ENCODE peak calls at places on chromosomes 12 and 14, in four cellular contexts. Q, E, F and P are unnamed samples.

GRCh38 chr12:92987846-92988621 is 58.9 kb upstream of the EEA1 start:
- DNase-seq in Q (no peak), E (no peak), F (no peak), P (no peak)

GRCh38 chr12:86513206-86513605 is 257.0 kb upstream of the MGAT4C start:
- DNase-seq in Q (no peak), E (no peak), F (no peak), P (no peak)

GRCh38 chr14:68608235-68608962 is 184.5 kb downstream of the ZFP36L1 start:
- DNase-seq in Q (peak; percentile 21), E (no peak), F (no peak), P (no peak)

GRCh38 chr14:60153996-60154395 is 11.2 kb downstream of the DHRS7 start:
- DNase-seq in Q (no peak), E (no peak), F (no peak), P (no peak)

GRCh38 chr14:54564071-54564798 is 2.7 kb upstream of the SAMD4A start:
- DNase-seq in Q (no peak), E (peak; percentile 29), F (no peak), P (no peak)

GRCh38 chr12:116498471-116498870 is 60.7 kb upstream of the MAP1LC3B2 start:
- DNase-seq in Q (no peak), E (no peak), F (no peak), P (no peak)

GRCh38 chr12:6288235-6288634 is 22.2 kb upstream of the PLEKHG6 start:
- DNase-seq in Q (no peak), E (no peak), F (no peak), P (no peak)

GRCh38 chr14:61418749-61419148 is 97.4 kb downstream of the PRKCH start:
- DNase-seq in Q (no peak), E (no peak), F (no peak), P (no peak)

GRCh38 chr14:21072102-21072501 is 2.0 kb downstream of the ARHGEF40 start:
- DNase-seq in Q (no peak), E (no peak), F (no peak), P (peak; percentile 55)

GRCh38 chr14:104532191-104532555 is 47.4 kb upstream of the C14orf180 start:
- DNase-seq in Q (no peak), E (no peak), F (no peak), P (no peak)

GRCh38 chr14:75781096-75781495 is 120.0 kb downstream of the TTLL5 start:
- DNase-seq in Q (no peak), E (no peak), F (no peak), P (no peak)

GRCh38 chr14:23536494-23536893 is 15.1 kb downstream of the ZFHX2 start:
- DNase-seq in Q (no peak), E (no peak), F (no peak), P (no peak)

GRCh38 chr14:102541771-102542170 is 32.2 kb upstream of the ANKRD9 start:
- DNase-seq in Q (no peak), E (no peak), F (no peak), P (no peak)

GRCh38 chr12:15405601-15406000 is 83.3 kb downstream of the PTPRO start:
- DNase-seq in Q (no peak), E (no peak), F (no peak), P (no peak)

GRCh38 chr14:53306926-53307325 is 153.8 kb upstream of the DDHD1 start:
- DNase-seq in Q (no peak), E (peak; percentile 81), F (no peak), P (peak; percentile 41)

GRCh38 chr14:22824711-22825359 is 4.9 kb upstream of the MRPL52 start:
- DNase-seq in Q (no peak), E (no peak), F (no peak), P (no peak)

GRCh38 chr12:121767525-121768016 is 25.9 kb downstream of the RHOF start:
- DNase-seq in Q (no peak), E (no peak), F (no peak), P (peak; percentile 53)

GRCh38 chr14:89915114-89915878 is 39.2 kb downstream of the EFCAB11 start:
- DNase-seq in Q (peak; percentile 60), E (peak; percentile 66), F (peak; percentile 74), P (peak; percentile 83)

GRCh38 chr14:32724864-32725550 is 213.7 kb upstream of the NPAS3 start:
- DNase-seq in Q (no peak), E (no peak), F (no peak), P (no peak)

GRCh38 chr12:124693356-124693755 is 125.9 kb upstream of the NCOR2 start:
- DNase-seq in Q (no peak), E (no peak), F (no peak), P (no peak)

GRCh38 chr12:82207556-82207955 is 150.6 kb downstream of the CCDC59 start:
- DNase-seq in Q (no peak), E (no peak), F (no peak), P (no peak)

GRCh38 chr12:19490908-19491307 is 51.6 kb downstream of the AEBP2 start:
- DNase-seq in Q (no peak), E (no peak), F (no peak), P (no peak)

GRCh38 chr14:95265106-95266094 is 54.3 kb downstream of the CLMN start:
- DNase-seq in Q (no peak), E (no peak), F (no peak), P (peak; percentile 31)

GRCh38 chr14:77140937-77141591 is 527 bp downstream of the ZDHHC22 start:
- DNase-seq in Q (no peak), E (peak; percentile 82), F (no peak), P (no peak)

GRCh38 chr14:36271222-36271621 is 49.2 kb downstream of the MBIP start:
- DNase-seq in Q (no peak), E (no peak), F (no peak), P (no peak)

GRCh38 chr12:106288134-106288509 is 14.4 kb upstream of the TCP11L2 start:
- DNase-seq in Q (no peak), E (no peak), F (no peak), P (no peak)
- H3K27ac ChIP-seq in Q (no peak overlapping the region), E (no peak overlapping the region), F (no peak overlapping the region), P (no peak overlapping the region)

GRCh38 chr12:66189476-66189823 is 436 bp downstream of the IRAK3 start:
- DNase-seq in Q (no peak), E (no peak), F (no peak), P (no peak)
- H3K27ac ChIP-seq in Q (peak overlapping the region; percentile 50), E (no peak overlapping the region), F (no peak overlapping the region), P (no peak overlapping the region)

GRCh38 chr12:48768147-48768546 is 20.7 kb downstream of the ADCY6 start:
- DNase-seq in Q (no peak), E (no peak), F (no peak), P (no peak)
- H3K27ac ChIP-seq in Q (no peak overlapping the region), E (no peak overlapping the region), F (no peak overlapping the region), P (no peak overlapping the region)

GRCh38 chr14:100785626-100786025 is 40.3 kb upstream of the MEG3 start:
- DNase-seq in Q (no peak), E (no peak), F (no peak), P (no peak)
- H3K27ac ChIP-seq in Q (no peak overlapping the region), E (peak overlapping the region; percentile 68), F (no peak overlapping the region), P (no peak overlapping the region)

GRCh38 chr12:31482816-31483215 is 108.1 kb downstream of the DENND5B start:
- DNase-seq in Q (no peak), E (no peak), F (no peak), P (no peak)
- H3K27ac ChIP-seq in Q (no peak overlapping the region), E (no peak overlapping the region), F (no peak overlapping the region), P (no peak overlapping the region)

GRCh38 chr12:131057722-131058515 is 104.2 kb downstream of the ADGRD1 start:
- DNase-seq in Q (no peak), E (no peak), F (no peak), P (peak; percentile 14)
- H3K27ac ChIP-seq in Q (no peak overlapping the region), E (no peak overlapping the region), F (no peak overlapping the region), P (no peak overlapping the region)

DNA sequence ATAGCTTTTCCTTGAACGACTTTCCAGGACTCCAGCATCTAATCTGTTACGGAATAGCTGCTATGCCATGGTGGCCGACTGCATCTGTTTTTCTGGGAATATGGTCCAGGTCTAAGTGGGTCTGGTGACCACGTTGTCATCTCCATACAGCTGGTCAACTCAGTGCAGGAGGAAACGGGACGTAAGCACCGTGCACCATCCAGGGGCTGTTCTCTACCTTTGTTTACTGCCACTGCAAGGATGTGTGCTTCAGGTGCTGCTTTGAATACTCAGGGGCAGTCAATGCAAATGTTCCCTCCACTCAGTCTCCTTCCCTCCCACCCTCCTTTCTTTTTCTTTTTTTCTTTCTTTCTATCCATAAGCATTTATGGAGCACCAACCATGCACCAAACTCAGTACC is 648.2 kb downstream of the VRK1 start:
- DNase-seq in Q (no peak), E (no peak), F (no peak), P (no peak)
- H3K27ac ChIP-seq in Q (no peak overlapping the region), E (no peak overlapping the region), F (no peak overlapping the region), P (no peak overlapping the region)

DNA sequence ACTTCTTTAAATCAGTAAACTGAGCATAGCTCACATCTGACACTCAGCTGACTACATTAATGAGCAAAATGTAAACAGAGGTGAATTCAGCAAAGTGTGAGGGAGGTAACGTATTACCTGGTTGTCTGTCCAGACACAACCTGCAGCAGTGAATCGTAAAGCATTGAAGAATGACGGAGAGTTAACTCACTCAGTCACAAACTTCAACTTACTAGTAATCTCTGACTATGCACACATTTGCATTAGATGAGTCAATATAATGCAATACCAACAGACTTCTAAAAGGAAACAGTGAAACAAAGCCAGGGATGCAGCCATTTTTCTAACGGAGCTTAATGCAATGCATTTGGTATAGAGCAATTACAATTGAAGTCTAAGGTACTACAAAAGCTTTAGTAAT is 40.0 kb downstream of the STX2 start:
- DNase-seq in Q (no peak), E (no peak), F (no peak), P (no peak)
- H3K27ac ChIP-seq in Q (no peak overlapping the region), E (no peak overlapping the region), F (no peak overlapping the region), P (no peak overlapping the region)

DNA sequence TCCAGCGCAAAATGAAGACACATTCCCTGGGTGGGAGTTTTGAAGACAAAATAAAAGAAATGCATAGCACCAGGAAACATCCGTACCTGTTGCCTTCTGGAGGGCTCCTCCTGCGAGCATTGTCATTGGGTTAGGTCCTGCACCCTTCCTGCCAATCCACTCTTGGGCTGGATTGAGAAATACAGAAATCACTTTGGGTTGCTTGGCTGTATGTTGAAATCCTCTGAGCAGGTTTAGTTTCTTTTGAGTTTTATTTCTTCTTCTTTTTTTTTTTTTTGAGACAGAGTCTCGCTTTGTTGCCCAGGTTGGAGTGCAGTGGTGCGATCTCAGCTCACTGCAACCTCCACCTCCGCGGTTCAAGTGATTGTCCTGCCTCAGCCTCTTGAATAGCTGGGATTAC is 67.6 kb downstream of the ARF6 start:
- DNase-seq in Q (no peak), E (no peak), F (no peak), P (no peak)
- H3K27ac ChIP-seq in Q (no peak overlapping the region), E (no peak overlapping the region), F (no peak overlapping the region), P (no peak overlapping the region)